ENCODE peak calls at places on chromosome 21, in seven cellular contexts. V, N, E, O, S, Q and H are unnamed samples.

GRCh38 chr21:25709684-25710265 is 24.9 kb downstream of the ATP5PF start:
- DNase-seq in E (no peak), V (no peak), S (no peak), O (no peak), Q (no peak), N (no peak), H (no peak)

GRCh38 chr21:39073063-39073462 is 110.2 kb downstream of the PSMG1 start:
- DNase-seq in E (no peak), V (no peak), N (no peak), O (no peak), Q (no peak), S (no peak), H (no peak)

GRCh38 chr21:46083271-46084040 is 14.5 kb upstream of the COL6A2 start:
- DNase-seq in N (no peak), S (no peak), E (no peak), V (no peak), Q (no peak), O (no peak), H (no peak)

GRCh38 chr21:38596264-38597042 is 98.2 kb upstream of the ERG start:
- DNase-seq in N (no peak), V (no peak), E (no peak), S (no peak), O (no peak), Q (no peak), H (no peak)

GRCh38 chr21:38048241-38048640 is 132.0 kb upstream of the KCNJ6 start:
- DNase-seq in N (no peak), S (no peak), Q (no peak), O (no peak), E (no peak), V (no peak), H (no peak)

GRCh38 chr21:16363563-16363962 is 633.8 kb downstream of the USP25 start:
- DNase-seq in N (no peak), V (no peak), Q (no peak), S (no peak), O (no peak), E (no peak), H (no peak)

GRCh38 chr21:39125752-39126485 is 57.3 kb downstream of the PSMG1 start:
- DNase-seq in O (no peak), V (no peak), Q (peak; percentile 78), N (peak; percentile 42), S (peak; percentile 55), E (peak; percentile 36), H (peak; percentile 88)

GRCh38 chr21:42315296-42315891 is at the start of gene TFF3:
- DNase-seq in Q (no peak), V (no peak), S (peak; percentile 64), E (peak; percentile 27), N (peak; percentile 46), O (no peak), H (no peak)